ENCODE peak calls at places on chromosomes 7 and 10, in six cellular contexts. One of them, this sample, is unnamed.
A peak's percentile ranks its signal among the peaks of the same experiment; 100 is the strongest.

GRCh38 chr7:51256244-51256781 is 60.3 kb downstream of the COBL start:
- DNase-seq in lung: no peak
- DNase-seq in H7: no peak
- DNase-seq in K562: no peak
- DNase-seq in adipocyte: no peak
- DNase-seq in CD8-positive, alpha-beta memory T cell: no peak
- DNase-seq in this sample: no peak

GRCh38 chr7:7566651-7567611 is at the start of gene MIOS:
- DNase-seq in adipocyte: peak; percentile 90
- DNase-seq in K562: peak; percentile 91
- DNase-seq in CD8-positive, alpha-beta memory T cell: peak; percentile 83
- DNase-seq in H7: peak; percentile 95
- DNase-seq in lung: peak; percentile 88
- DNase-seq in this sample: peak; percentile 90

GRCh38 chr7:74033372-74034311 is 5.7 kb downstream of the ELN start:
- DNase-seq in adipocyte: peak; percentile 22
- DNase-seq in lung: peak; percentile 47
- DNase-seq in H7: peak; percentile 74
- DNase-seq in CD8-positive, alpha-beta memory T cell: no peak
- DNase-seq in K562: peak; percentile 45
- DNase-seq in this sample: peak; percentile 62

GRCh38 chr7:88347098-88347497 is 40.4 kb upstream of the STEAP4 start:
- DNase-seq in CD8-positive, alpha-beta memory T cell: no peak
- DNase-seq in lung: peak; percentile 51
- DNase-seq in H7: no peak
- DNase-seq in adipocyte: no peak
- DNase-seq in K562: no peak
- DNase-seq in this sample: peak; percentile 27

GRCh38 chr7:90180011-90180585 is 25.8 kb downstream of the STEAP1 start:
- DNase-seq in H7: no peak
- DNase-seq in adipocyte: peak; percentile 63
- DNase-seq in K562: no peak
- DNase-seq in CD8-positive, alpha-beta memory T cell: no peak
- DNase-seq in lung: no peak
- DNase-seq in this sample: no peak

GRCh38 chr7:134856141-134856540 is 76.7 kb downstream of the CALD1 start:
- DNase-seq in H7: no peak
- DNase-seq in CD8-positive, alpha-beta memory T cell: no peak
- DNase-seq in K562: no peak
- DNase-seq in adipocyte: peak; percentile 81
- DNase-seq in lung: no peak
- DNase-seq in this sample: no peak

GRCh38 chr10:67663449-67664087 is 32.4 kb downstream of the CTNNA3 start:
- DNase-seq in adipocyte: no peak
- DNase-seq in H7: no peak
- DNase-seq in CD8-positive, alpha-beta memory T cell: no peak
- DNase-seq in K562: no peak
- DNase-seq in lung: no peak
- DNase-seq in this sample: no peak

GRCh38 chr7:13628231-13629001 is 361.1 kb downstream of the ETV1 start:
- DNase-seq in K562: no peak
- DNase-seq in CD8-positive, alpha-beta memory T cell: no peak
- DNase-seq in adipocyte: peak; percentile 9
- DNase-seq in H7: no peak
- DNase-seq in lung: no peak
- DNase-seq in this sample: no peak

GRCh38 chr10:126939706-126940105 is 34.5 kb downstream of the DOCK1 start:
- DNase-seq in lung: no peak
- DNase-seq in adipocyte: no peak
- DNase-seq in H7: no peak
- DNase-seq in K562: no peak
- DNase-seq in CD8-positive, alpha-beta memory T cell: no peak
- DNase-seq in this sample: no peak

GRCh38 chr10:70816220-70816894 is 609 bp downstream of the SGPL1 start:
- DNase-seq in CD8-positive, alpha-beta memory T cell: peak; percentile 39
- DNase-seq in H7: peak; percentile 87
- DNase-seq in adipocyte: peak; percentile 91
- DNase-seq in K562: peak; percentile 71
- DNase-seq in lung: peak; percentile 75
- DNase-seq in this sample: peak; percentile 68

GRCh38 chr7:115110523-115110922 is 188.6 kb downstream of the MDFIC start:
- DNase-seq in adipocyte: no peak
- DNase-seq in K562: no peak
- DNase-seq in H7: no peak
- DNase-seq in CD8-positive, alpha-beta memory T cell: no peak
- DNase-seq in lung: no peak
- DNase-seq in this sample: peak; percentile 29

GRCh38 chr7:73423519-73424485 is 9.8 kb upstream of the FZD9 start:
- DNase-seq in H7: peak; percentile 92
- DNase-seq in lung: no peak
- DNase-seq in K562: no peak
- DNase-seq in CD8-positive, alpha-beta memory T cell: no peak
- DNase-seq in adipocyte: peak; percentile 24
- DNase-seq in this sample: no peak

GRCh38 chr10:112949875-112950507 is at the start of gene TCF7L2:
- DNase-seq in lung: peak; percentile 94
- DNase-seq in CD8-positive, alpha-beta memory T cell: peak; percentile 61
- DNase-seq in H7: peak; percentile 94
- DNase-seq in adipocyte: peak; percentile 99
- DNase-seq in K562: peak; percentile 91
- DNase-seq in this sample: peak; percentile 96

GRCh38 chr7:74527842-74528241 is 74.1 kb downstream of the GTF2IRD1 start:
- DNase-seq in CD8-positive, alpha-beta memory T cell: no peak
- DNase-seq in H7: no peak
- DNase-seq in lung: no peak
- DNase-seq in adipocyte: no peak
- DNase-seq in K562: no peak
- DNase-seq in this sample: peak; percentile 90

GRCh38 chr7:106111671-106112117 is 418 bp downstream of the SYPL1 start:
- DNase-seq in adipocyte: peak; percentile 85
- DNase-seq in lung: no peak
- DNase-seq in CD8-positive, alpha-beta memory T cell: no peak
- DNase-seq in H7: peak; percentile 84
- DNase-seq in K562: no peak
- DNase-seq in this sample: peak; percentile 80

GRCh38 chr10:20970708-20971107 is 73.6 kb upstream of the NEBL start:
- DNase-seq in adipocyte: no peak
- DNase-seq in CD8-positive, alpha-beta memory T cell: no peak
- DNase-seq in lung: no peak
- DNase-seq in K562: no peak
- DNase-seq in H7: no peak
- DNase-seq in this sample: no peak

GRCh38 chr10:62224606-62225005 is 44.0 kb downstream of the RTKN2 start:
- DNase-seq in CD8-positive, alpha-beta memory T cell: no peak
- DNase-seq in lung: no peak
- DNase-seq in adipocyte: peak; percentile 32
- DNase-seq in H7: no peak
- DNase-seq in K562: no peak
- DNase-seq in this sample: no peak

GRCh38 chr7:88253640-88254039 is 33.8 kb upstream of the SRI start:
- DNase-seq in H7: no peak
- DNase-seq in lung: no peak
- DNase-seq in CD8-positive, alpha-beta memory T cell: no peak
- DNase-seq in adipocyte: no peak
- DNase-seq in K562: no peak
- DNase-seq in this sample: no peak

GRCh38 chr10:127227663-127228062 is 31.3 kb upstream of the INSYN2A start:
- DNase-seq in CD8-positive, alpha-beta memory T cell: no peak
- DNase-seq in lung: no peak
- DNase-seq in K562: no peak
- DNase-seq in adipocyte: no peak
- DNase-seq in H7: no peak
- DNase-seq in this sample: no peak

DNA sequence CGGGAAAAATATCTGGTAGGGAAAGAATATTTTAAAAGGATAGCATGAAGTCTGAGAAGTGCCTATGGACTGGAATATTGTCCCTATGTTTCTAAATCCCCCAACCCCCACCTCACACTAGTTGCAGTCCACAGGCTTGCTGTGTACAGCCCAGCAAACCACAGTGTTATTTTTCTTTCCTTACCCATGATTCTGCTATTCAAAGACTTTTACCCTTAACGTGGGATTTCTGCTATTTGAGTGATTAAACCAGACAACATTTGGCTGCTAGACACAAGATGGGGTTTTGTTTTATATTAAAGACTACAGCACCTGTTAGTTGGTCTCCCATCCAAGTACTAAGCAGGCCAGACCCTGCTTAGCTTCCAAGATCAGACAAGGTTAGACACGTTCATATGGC is 120.5 kb upstream of the MYO3A start:
- DNase-seq in adipocyte: no peak
- DNase-seq in CD8-positive, alpha-beta memory T cell: no peak
- DNase-seq in H7: no peak
- DNase-seq in lung: no peak
- DNase-seq in K562: no peak
- DNase-seq in this sample: no peak
- H3K36me3 ChIP-seq in adipocyte: no peaks in the 10 kb centered on the region
- H3K36me3 ChIP-seq in CD8-positive, alpha-beta memory T cell: no peaks in the 10 kb centered on the region
- H3K36me3 ChIP-seq in H7: no peaks in the 10 kb centered on the region
- H3K36me3 ChIP-seq in lung: no peaks in the 10 kb centered on the region
- H3K36me3 ChIP-seq in K562: no peaks in the 10 kb centered on the region
- H3K36me3 ChIP-seq in this sample: no peaks in the 10 kb centered on the region

GRCh38 chr7:70808876-70809275 is 323.1 kb upstream of the GALNT17 start:
- DNase-seq in CD8-positive, alpha-beta memory T cell: no peak
- DNase-seq in H7: no peak
- DNase-seq in adipocyte: no peak
- DNase-seq in K562: no peak
- DNase-seq in lung: no peak
- DNase-seq in this sample: no peak

GRCh38 chr7:70805360-70805759 is 326.6 kb upstream of the GALNT17 start:
- DNase-seq in CD8-positive, alpha-beta memory T cell: no peak
- DNase-seq in lung: no peak
- DNase-seq in K562: no peak
- DNase-seq in H7: no peak
- DNase-seq in adipocyte: no peak
- DNase-seq in this sample: no peak

GRCh38 chr7:70812511-70812910 is 319.4 kb upstream of the GALNT17 start:
- DNase-seq in lung: no peak
- DNase-seq in K562: no peak
- DNase-seq in H7: peak; percentile 46
- DNase-seq in adipocyte: peak; percentile 6
- DNase-seq in CD8-positive, alpha-beta memory T cell: no peak
- DNase-seq in this sample: no peak

GRCh38 chr7:70810558-70811139 is 321.3 kb upstream of the GALNT17 start:
- DNase-seq in K562: no peak
- DNase-seq in lung: no peak
- DNase-seq in H7: no peak
- DNase-seq in adipocyte: peak; percentile 5
- DNase-seq in CD8-positive, alpha-beta memory T cell: no peak
- DNase-seq in this sample: no peak

DNA sequence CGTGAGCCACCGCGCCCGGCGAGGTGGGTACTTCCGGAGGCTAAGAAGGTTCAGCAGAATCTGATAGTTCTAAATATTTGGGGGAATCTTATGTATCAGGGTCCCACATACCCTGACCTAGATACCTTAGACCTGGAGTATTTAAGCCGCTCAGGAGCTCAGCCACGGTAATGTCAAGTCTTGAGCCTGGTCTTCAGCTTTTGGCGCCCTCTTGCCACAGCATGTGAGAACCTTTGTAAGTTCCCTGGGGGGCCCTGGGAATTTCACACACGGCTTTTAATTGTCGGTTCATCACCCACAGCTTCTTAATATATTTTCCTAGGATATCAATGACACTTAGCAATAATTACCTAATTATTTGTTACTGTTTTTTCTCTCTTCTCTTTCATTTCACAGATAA is 324.3 kb upstream of the GALNT17 start:
- DNase-seq in CD8-positive, alpha-beta memory T cell: no peak
- DNase-seq in K562: peak; percentile 23
- DNase-seq in H7: peak; percentile 61
- DNase-seq in adipocyte: no peak
- DNase-seq in lung: no peak
- DNase-seq in this sample: no peak
- H3K36me3 ChIP-seq in CD8-positive, alpha-beta memory T cell: no peaks in the 10 kb centered on the region
- H3K36me3 ChIP-seq in K562: no peaks in the 10 kb centered on the region
- H3K36me3 ChIP-seq in H7: no peaks in the 10 kb centered on the region
- H3K36me3 ChIP-seq in adipocyte: no peaks in the 10 kb centered on the region
- H3K36me3 ChIP-seq in lung: no peaks in the 10 kb centered on the region
- H3K36me3 ChIP-seq in this sample: no peaks in the 10 kb centered on the region

GRCh38 chr10:32410569-32410968 is 35.4 kb upstream of the CCDC7 start:
- DNase-seq in lung: no peak
- DNase-seq in H7: no peak
- DNase-seq in K562: no peak
- DNase-seq in adipocyte: no peak
- DNase-seq in CD8-positive, alpha-beta memory T cell: no peak
- DNase-seq in this sample: no peak
- H3K36me3 ChIP-seq in lung: no peaks in the 10 kb centered on the region
- H3K36me3 ChIP-seq in H7: no peaks in the 10 kb centered on the region
- H3K36me3 ChIP-seq in K562: no peaks in the 10 kb centered on the region
- H3K36me3 ChIP-seq in adipocyte: no peaks in the 10 kb centered on the region
- H3K36me3 ChIP-seq in CD8-positive, alpha-beta memory T cell: no peaks in the 10 kb centered on the region
- H3K36me3 ChIP-seq in this sample: no peaks in the 10 kb centered on the region

GRCh38 chr7:67817481-67817880 is 820.8 kb downstream of the TYW1 start:
- DNase-seq in CD8-positive, alpha-beta memory T cell: no peak
- DNase-seq in lung: no peak
- DNase-seq in H7: no peak
- DNase-seq in adipocyte: no peak
- DNase-seq in K562: no peak
- DNase-seq in this sample: no peak

GRCh38 chr7:67809586-67809985 is 813.0 kb downstream of the TYW1 start:
- DNase-seq in H7: no peak
- DNase-seq in K562: no peak
- DNase-seq in CD8-positive, alpha-beta memory T cell: no peak
- DNase-seq in lung: no peak
- DNase-seq in adipocyte: no peak
- DNase-seq in this sample: no peak

DNA sequence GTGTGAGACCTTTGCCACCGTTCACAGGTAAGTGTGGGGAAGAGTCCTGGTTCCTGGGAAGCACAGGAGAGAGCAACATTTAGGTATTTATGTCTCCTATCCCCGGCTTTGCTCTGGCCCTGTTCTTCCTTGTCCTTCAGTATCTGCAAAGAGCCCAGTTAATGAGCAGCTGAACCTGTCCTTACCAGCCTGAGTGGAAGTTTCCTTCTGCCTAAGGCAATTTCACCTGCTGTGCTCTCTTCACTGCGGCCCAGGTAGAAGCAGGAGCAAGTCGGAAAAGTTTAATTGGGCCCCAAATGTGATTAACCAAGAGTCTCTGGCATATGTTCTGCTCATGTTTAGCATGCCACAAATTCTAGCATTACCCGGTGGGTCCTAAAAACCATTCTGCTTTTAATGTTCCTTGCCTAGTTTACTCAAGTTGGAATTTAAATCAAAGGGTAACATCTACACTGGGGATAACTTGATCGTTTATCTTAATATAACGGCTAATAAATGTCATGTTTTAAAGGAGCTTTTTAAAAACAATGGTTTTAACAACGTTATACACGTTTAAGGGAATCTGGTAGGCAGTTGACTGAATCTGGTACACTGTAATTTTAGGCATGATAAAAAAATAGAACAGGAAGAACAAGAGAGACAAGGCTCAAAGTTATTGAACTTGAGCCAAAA is 817.1 kb downstream of the TYW1 start:
- DNase-seq in CD8-positive, alpha-beta memory T cell: no peak
- DNase-seq in K562: no peak
- DNase-seq in H7: no peak
- DNase-seq in lung: no peak
- DNase-seq in adipocyte: no peak
- DNase-seq in this sample: no peak
- H3K36me3 ChIP-seq in CD8-positive, alpha-beta memory T cell: no peaks in the 10 kb centered on the region
- H3K36me3 ChIP-seq in K562: no peaks in the 10 kb centered on the region
- H3K36me3 ChIP-seq in H7: no peaks in the 10 kb centered on the region
- H3K36me3 ChIP-seq in lung: no peaks in the 10 kb centered on the region
- H3K36me3 ChIP-seq in adipocyte: no peaks in the 10 kb centered on the region
- H3K36me3 ChIP-seq in this sample: no peaks in the 10 kb centered on the region